ENCODE peak calls at places on chromosomes 16 and 17, in seven cellular contexts. One of them, this sample, is unnamed.

GRCh38 chr17:31560836-31561235 is 169.4 kb downstream of the RAB11FIP4 start:
- DNase-seq in right cardiac atrium: no peak
- DNase-seq in cardiac muscle cell: no peak
- DNase-seq in prostate gland: no peak
- DNase-seq in lower lobe of right lung: no peak
- DNase-seq in CD4-positive, alpha-beta memory T cell: no peak
- DNase-seq in BE2C: no peak
- DNase-seq in this sample: no peak

GRCh38 chr16:29688172-29688571 is 9.2 kb downstream of the QPRT start:
- DNase-seq in right cardiac atrium: no peak
- DNase-seq in BE2C: no peak
- DNase-seq in lower lobe of right lung: no peak
- DNase-seq in prostate gland: no peak
- DNase-seq in cardiac muscle cell: no peak
- DNase-seq in CD4-positive, alpha-beta memory T cell: no peak
- DNase-seq in this sample: no peak

GRCh38 chr16:29926675-29927522 is 873 bp upstream of the KCTD13 start:
- DNase-seq in right cardiac atrium: no peak
- DNase-seq in cardiac muscle cell: no peak
- DNase-seq in CD4-positive, alpha-beta memory T cell: no peak
- DNase-seq in prostate gland: peak; percentile 25
- DNase-seq in lower lobe of right lung: no peak
- DNase-seq in BE2C: peak; percentile 20
- DNase-seq in this sample: no peak

GRCh38 chr16:70646260-70647241 is at the start of gene IL34:
- DNase-seq in lower lobe of right lung: no peak
- DNase-seq in BE2C: peak; percentile 89
- DNase-seq in CD4-positive, alpha-beta memory T cell: no peak
- DNase-seq in cardiac muscle cell: no peak
- DNase-seq in prostate gland: no peak
- DNase-seq in right cardiac atrium: peak; percentile 33
- DNase-seq in this sample: no peak

GRCh38 chr17:60036796-60037677 is 41.7 kb downstream of the HEATR6 start:
- DNase-seq in cardiac muscle cell: peak; percentile 82
- DNase-seq in BE2C: peak; percentile 80
- DNase-seq in CD4-positive, alpha-beta memory T cell: peak; percentile 69
- DNase-seq in prostate gland: peak; percentile 52
- DNase-seq in lower lobe of right lung: peak; percentile 75
- DNase-seq in right cardiac atrium: peak; percentile 66
- DNase-seq in this sample: peak; percentile 69

GRCh38 chr16:82476786-82477185 is 150.0 kb upstream of the CDH13 start:
- DNase-seq in cardiac muscle cell: no peak
- DNase-seq in right cardiac atrium: no peak
- DNase-seq in BE2C: no peak
- DNase-seq in CD4-positive, alpha-beta memory T cell: no peak
- DNase-seq in lower lobe of right lung: no peak
- DNase-seq in prostate gland: no peak
- DNase-seq in this sample: no peak

GRCh38 chr16:87843678-87844373 is 25.5 kb downstream of the SLC7A5 start:
- DNase-seq in CD4-positive, alpha-beta memory T cell: no peak
- DNase-seq in cardiac muscle cell: no peak
- DNase-seq in right cardiac atrium: no peak
- DNase-seq in prostate gland: no peak
- DNase-seq in lower lobe of right lung: no peak
- DNase-seq in BE2C: no peak
- DNase-seq in this sample: no peak

GRCh38 chr16:87297918-87298631 is 19.1 kb downstream of the C16orf95 start:
- DNase-seq in cardiac muscle cell: peak; percentile 80
- DNase-seq in CD4-positive, alpha-beta memory T cell: no peak
- DNase-seq in prostate gland: no peak
- DNase-seq in lower lobe of right lung: no peak
- DNase-seq in BE2C: peak; percentile 70
- DNase-seq in right cardiac atrium: no peak
- DNase-seq in this sample: no peak

GRCh38 chr17:52827526-52827925 is 669.0 kb upstream of the CA10 start:
- DNase-seq in cardiac muscle cell: no peak
- DNase-seq in prostate gland: peak; percentile 70
- DNase-seq in BE2C: no peak
- DNase-seq in CD4-positive, alpha-beta memory T cell: no peak
- DNase-seq in right cardiac atrium: no peak
- DNase-seq in lower lobe of right lung: no peak
- DNase-seq in this sample: no peak

GRCh38 chr17:79192503-79193500 is 118.2 kb downstream of the ENGASE start:
- DNase-seq in right cardiac atrium: no peak
- DNase-seq in CD4-positive, alpha-beta memory T cell: no peak
- DNase-seq in lower lobe of right lung: no peak
- DNase-seq in cardiac muscle cell: peak; percentile 90
- DNase-seq in prostate gland: peak; percentile 8
- DNase-seq in BE2C: no peak
- DNase-seq in this sample: no peak

GRCh38 chr16:88702364-88703210 is 3.6 kb downstream of the RNF166 start:
- DNase-seq in cardiac muscle cell: no peak
- DNase-seq in prostate gland: no peak
- DNase-seq in lower lobe of right lung: no peak
- DNase-seq in CD4-positive, alpha-beta memory T cell: no peak
- DNase-seq in BE2C: no peak
- DNase-seq in right cardiac atrium: no peak
- DNase-seq in this sample: no peak

GRCh38 chr16:87823146-87823929 is 46.0 kb downstream of the SLC7A5 start:
- DNase-seq in right cardiac atrium: no peak
- DNase-seq in BE2C: peak; percentile 8
- DNase-seq in cardiac muscle cell: no peak
- DNase-seq in CD4-positive, alpha-beta memory T cell: no peak
- DNase-seq in prostate gland: no peak
- DNase-seq in lower lobe of right lung: no peak
- DNase-seq in this sample: no peak

GRCh38 chr17:45759761-45760160 is 24.4 kb upstream of the CRHR1 start:
- DNase-seq in prostate gland: no peak
- DNase-seq in CD4-positive, alpha-beta memory T cell: no peak
- DNase-seq in lower lobe of right lung: no peak
- DNase-seq in right cardiac atrium: no peak
- DNase-seq in BE2C: no peak
- DNase-seq in cardiac muscle cell: no peak
- DNase-seq in this sample: no peak

GRCh38 chr16:78596996-78597422 is 497.6 kb downstream of the WWOX start:
- DNase-seq in BE2C: no peak
- DNase-seq in cardiac muscle cell: no peak
- DNase-seq in CD4-positive, alpha-beta memory T cell: no peak
- DNase-seq in prostate gland: no peak
- DNase-seq in right cardiac atrium: no peak
- DNase-seq in lower lobe of right lung: no peak
- DNase-seq in this sample: no peak

GRCh38 chr16:49620158-49620867 is 235.6 kb downstream of the ZNF423 start:
- DNase-seq in right cardiac atrium: peak; percentile 90
- DNase-seq in prostate gland: no peak
- DNase-seq in CD4-positive, alpha-beta memory T cell: no peak
- DNase-seq in cardiac muscle cell: peak; percentile 77
- DNase-seq in BE2C: peak; percentile 97
- DNase-seq in lower lobe of right lung: no peak
- DNase-seq in this sample: no peak

GRCh38 chr16:62201911-62202310 is 165.7 kb upstream of the CDH8 start:
- DNase-seq in prostate gland: no peak
- DNase-seq in right cardiac atrium: no peak
- DNase-seq in cardiac muscle cell: no peak
- DNase-seq in BE2C: no peak
- DNase-seq in CD4-positive, alpha-beta memory T cell: no peak
- DNase-seq in lower lobe of right lung: no peak
- DNase-seq in this sample: no peak

GRCh38 chr17:79926002-79926307 is 86.7 kb upstream of the CBX4 start:
- DNase-seq in cardiac muscle cell: no peak
- DNase-seq in lower lobe of right lung: no peak
- DNase-seq in prostate gland: no peak
- DNase-seq in BE2C: no peak
- DNase-seq in CD4-positive, alpha-beta memory T cell: no peak
- DNase-seq in right cardiac atrium: no peak
- DNase-seq in this sample: no peak

GRCh38 chr16:23505942-23506605 is 4.2 kb downstream of the GGA2 start:
- DNase-seq in prostate gland: no peak
- DNase-seq in BE2C: no peak
- DNase-seq in CD4-positive, alpha-beta memory T cell: no peak
- DNase-seq in cardiac muscle cell: no peak
- DNase-seq in right cardiac atrium: no peak
- DNase-seq in lower lobe of right lung: no peak
- DNase-seq in this sample: no peak

GRCh38 chr16:81265658-81266451 is 27.4 kb downstream of the BCO1 start:
- DNase-seq in right cardiac atrium: peak; percentile 88
- DNase-seq in CD4-positive, alpha-beta memory T cell: no peak
- DNase-seq in cardiac muscle cell: no peak
- DNase-seq in prostate gland: peak; percentile 72
- DNase-seq in lower lobe of right lung: peak; percentile 66
- DNase-seq in BE2C: peak; percentile 54
- DNase-seq in this sample: no peak

DNA sequence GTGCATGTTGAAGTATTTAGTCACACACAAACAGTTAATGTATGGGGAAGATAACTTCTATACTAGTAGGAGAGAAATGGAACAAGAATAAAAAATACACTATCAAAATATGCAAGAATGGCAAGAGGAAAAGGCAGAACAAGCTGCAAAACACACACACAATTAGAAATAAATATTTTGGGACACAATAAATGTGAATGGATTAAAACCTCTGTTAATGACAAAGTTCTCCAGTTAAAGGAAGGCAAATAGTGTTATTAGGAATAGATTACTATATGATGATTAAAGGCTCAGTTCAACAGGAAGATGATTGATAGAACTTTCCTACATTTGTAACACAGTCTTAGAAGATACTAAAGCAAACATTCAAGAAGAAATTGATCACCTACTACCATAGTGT is 106.3 kb upstream of the ZNF750 start:
- DNase-seq in lower lobe of right lung: no peak
- DNase-seq in right cardiac atrium: no peak
- DNase-seq in cardiac muscle cell: no peak
- DNase-seq in prostate gland: no peak
- DNase-seq in BE2C: no peak
- DNase-seq in CD4-positive, alpha-beta memory T cell: no peak
- DNase-seq in this sample: no peak
- H3K9me3 ChIP-seq in lower lobe of right lung: peaks cover 27% of the 10 kb centered on the region
- H3K9me3 ChIP-seq in right cardiac atrium: peaks cover 3% of the 10 kb centered on the region
- H3K9me3 ChIP-seq in cardiac muscle cell: no peaks in the 10 kb centered on the region
- H3K9me3 ChIP-seq in prostate gland: no peaks in the 10 kb centered on the region
- H3K9me3 ChIP-seq in BE2C: peaks cover 14% of the 10 kb centered on the region
- H3K9me3 ChIP-seq in CD4-positive, alpha-beta memory T cell: peaks cover 12% of the 10 kb centered on the region
- H3K9me3 ChIP-seq in this sample: peaks cover 23% of the 10 kb centered on the region

GRCh38 chr17:63445571-63446217 is 412 bp downstream of the CYB561 start:
- DNase-seq in CD4-positive, alpha-beta memory T cell: peak; percentile 81
- DNase-seq in right cardiac atrium: peak; percentile 35
- DNase-seq in prostate gland: peak; percentile 46
- DNase-seq in cardiac muscle cell: peak; percentile 74
- DNase-seq in lower lobe of right lung: peak; percentile 58
- DNase-seq in BE2C: no peak
- DNase-seq in this sample: peak; percentile 30

GRCh38 chr17:63446218-63446980 is at the start of gene CYB561:
- DNase-seq in right cardiac atrium: peak; percentile 88
- DNase-seq in cardiac muscle cell: no peak
- DNase-seq in lower lobe of right lung: peak; percentile 89
- DNase-seq in BE2C: no peak
- DNase-seq in CD4-positive, alpha-beta memory T cell: peak; percentile 75
- DNase-seq in prostate gland: peak; percentile 87
- DNase-seq in this sample: peak; percentile 51

GRCh38 chr17:63448655-63449054 is 2.5 kb upstream of the CYB561 start:
- DNase-seq in BE2C: no peak
- DNase-seq in lower lobe of right lung: no peak
- DNase-seq in prostate gland: no peak
- DNase-seq in right cardiac atrium: no peak
- DNase-seq in cardiac muscle cell: no peak
- DNase-seq in CD4-positive, alpha-beta memory T cell: no peak
- DNase-seq in this sample: no peak

GRCh38 chr17:63447688-63448005 is 1.5 kb upstream of the CYB561 start:
- DNase-seq in lower lobe of right lung: no peak
- DNase-seq in BE2C: peak; percentile 43
- DNase-seq in CD4-positive, alpha-beta memory T cell: no peak
- DNase-seq in cardiac muscle cell: no peak
- DNase-seq in prostate gland: no peak
- DNase-seq in right cardiac atrium: no peak
- DNase-seq in this sample: no peak

DNA sequence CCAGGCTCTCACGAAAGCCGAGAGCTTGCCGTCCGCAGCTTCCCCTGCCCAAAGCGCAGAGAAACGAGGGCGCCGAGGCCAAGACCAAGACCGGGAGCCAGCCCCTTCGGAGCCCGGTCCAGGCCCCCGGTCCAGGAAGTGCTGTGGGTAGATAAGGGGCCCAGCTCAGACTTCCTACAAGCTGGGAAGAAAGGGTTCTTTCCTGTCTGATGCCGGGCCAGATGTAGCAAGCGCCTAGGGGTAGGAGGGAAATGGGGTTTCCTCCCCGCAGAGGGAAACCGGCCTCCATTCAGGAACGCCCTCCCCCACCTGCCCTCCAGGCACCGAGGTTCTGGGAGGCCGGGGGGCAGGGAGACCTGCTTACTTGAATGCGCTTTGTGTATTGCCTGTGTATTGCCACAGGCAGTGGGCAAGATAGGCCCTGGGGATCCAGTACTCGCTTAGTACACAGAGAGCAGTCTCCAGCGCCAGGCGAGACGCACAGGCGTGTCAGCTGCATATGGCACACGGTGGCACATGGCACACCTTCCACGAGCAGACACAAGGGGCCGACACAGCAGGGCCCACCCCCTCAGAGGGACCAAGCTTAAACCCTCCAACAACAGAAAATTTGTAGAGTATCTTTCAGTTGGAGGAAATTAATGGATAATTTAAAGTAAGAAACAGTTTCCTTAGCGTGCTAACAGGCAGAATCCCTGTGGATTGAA is 1.0 kb upstream of the CYB561 start:
- DNase-seq in BE2C: peak; percentile 89
- DNase-seq in cardiac muscle cell: no peak
- DNase-seq in prostate gland: peak; percentile 58
- DNase-seq in lower lobe of right lung: peak; percentile 65
- DNase-seq in CD4-positive, alpha-beta memory T cell: peak; percentile 57
- DNase-seq in right cardiac atrium: no peak
- DNase-seq in this sample: peak; percentile 13
- H3K4me3 ChIP-seq in BE2C: peak overlapping the region; percentile 28
- H3K4me3 ChIP-seq in cardiac muscle cell: no peak overlapping the region
- H3K4me3 ChIP-seq in prostate gland: peak overlapping the region; percentile 83
- H3K4me3 ChIP-seq in lower lobe of right lung: peak overlapping the region; percentile 67
- H3K4me3 ChIP-seq in CD4-positive, alpha-beta memory T cell: peak overlapping the region; percentile 67
- H3K4me3 ChIP-seq in right cardiac atrium: peak overlapping the region; percentile 69
- H3K4me3 ChIP-seq in this sample: no peak overlapping the region

GRCh38 chr17:72467841-72468653 is 347.2 kb downstream of the SOX9 start:
- DNase-seq in CD4-positive, alpha-beta memory T cell: no peak
- DNase-seq in lower lobe of right lung: no peak
- DNase-seq in cardiac muscle cell: no peak
- DNase-seq in BE2C: no peak
- DNase-seq in right cardiac atrium: peak; percentile 69
- DNase-seq in prostate gland: peak; percentile 96
- DNase-seq in this sample: no peak
- H3K4me1 ChIP-seq in CD4-positive, alpha-beta memory T cell: no peaks in the 10 kb centered on the region
- H3K4me1 ChIP-seq in lower lobe of right lung: no peaks in the 10 kb centered on the region
- H3K4me1 ChIP-seq in cardiac muscle cell: peaks cover 7% of the 10 kb centered on the region
- H3K4me1 ChIP-seq in BE2C: peaks cover 20% of the 10 kb centered on the region
- H3K4me1 ChIP-seq in right cardiac atrium: no peaks in the 10 kb centered on the region
- H3K4me1 ChIP-seq in prostate gland: peaks cover 11% of the 10 kb centered on the region
- H3K4me1 ChIP-seq in this sample: no peaks in the 10 kb centered on the region

DNA sequence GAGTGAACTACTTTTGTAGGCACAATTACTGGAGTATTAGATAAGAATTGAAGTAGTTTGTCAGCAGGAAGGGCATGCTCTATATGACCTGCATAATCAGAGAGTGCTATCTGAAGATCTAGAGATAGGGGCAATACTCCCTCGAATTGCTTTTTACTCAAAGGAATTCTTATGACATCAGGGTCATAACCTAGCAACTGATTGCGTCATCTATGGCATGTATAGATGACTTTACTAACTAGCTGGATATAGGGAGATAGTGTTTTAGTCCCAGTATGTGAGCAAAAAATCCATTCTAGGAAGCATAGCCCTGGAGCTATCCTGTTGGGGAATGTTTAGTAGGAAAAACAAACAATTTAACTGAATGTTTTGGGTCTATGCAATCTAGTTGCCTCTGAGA is 109.5 kb upstream of the ZNF267 start:
- DNase-seq in BE2C: no peak
- DNase-seq in lower lobe of right lung: no peak
- DNase-seq in prostate gland: no peak
- DNase-seq in right cardiac atrium: no peak
- DNase-seq in CD4-positive, alpha-beta memory T cell: no peak
- DNase-seq in cardiac muscle cell: no peak
- DNase-seq in this sample: no peak
- H3K9me3 ChIP-seq in BE2C: no peaks in the 10 kb centered on the region
- H3K9me3 ChIP-seq in lower lobe of right lung: peaks cover 87% of the 10 kb centered on the region
- H3K9me3 ChIP-seq in prostate gland: no peaks in the 10 kb centered on the region
- H3K9me3 ChIP-seq in right cardiac atrium: peaks cover 24% of the 10 kb centered on the region
- H3K9me3 ChIP-seq in CD4-positive, alpha-beta memory T cell: peaks cover 61% of the 10 kb centered on the region
- H3K9me3 ChIP-seq in cardiac muscle cell: peaks cover 9% of the 10 kb centered on the region
- H3K9me3 ChIP-seq in this sample: peaks cover 69% of the 10 kb centered on the region